ENCODE peak calls at places on chromosomes 6 and 20, in eight cellular contexts. One of them, this sample, is unnamed.

GRCh38 chr6:131037194-131037897 is 25.7 kb downstream of the EPB41L2 start:
- DNase-seq in AG04449: no peak
- DNase-seq in astrocyte of the spinal cord: no peak
- DNase-seq in AG04450: no peak
- DNase-seq in left ventricle myocardium inferior: no peak
- DNase-seq in NCI-H774: no peak
- DNase-seq in left cardiac atrium: no peak
- DNase-seq in GM04504: no peak
- DNase-seq in this sample: no peak

GRCh38 chr20:17617212-17617867 is 47.5 kb downstream of the DSTN start:
- DNase-seq in AG04449: no peak
- DNase-seq in astrocyte of the spinal cord: no peak
- DNase-seq in AG04450: no peak
- DNase-seq in left ventricle myocardium inferior: peak; percentile 56
- DNase-seq in NCI-H774: no peak
- DNase-seq in left cardiac atrium: peak; percentile 58
- DNase-seq in GM04504: no peak
- DNase-seq in this sample: peak; percentile 20

GRCh38 chr6:11535801-11536230 is 1.7 kb upstream of the TMEM170B start:
- DNase-seq in AG04449: no peak
- DNase-seq in astrocyte of the spinal cord: peak; percentile 68
- DNase-seq in AG04450: no peak
- DNase-seq in left ventricle myocardium inferior: no peak
- DNase-seq in NCI-H774: no peak
- DNase-seq in left cardiac atrium: no peak
- DNase-seq in GM04504: no peak
- DNase-seq in this sample: no peak

GRCh38 chr6:132780770-132781371 is 17.6 kb downstream of the SLC18B1 start:
- DNase-seq in AG04449: peak; percentile 5
- DNase-seq in astrocyte of the spinal cord: peak; percentile 45
- DNase-seq in AG04450: no peak
- DNase-seq in left ventricle myocardium inferior: no peak
- DNase-seq in NCI-H774: no peak
- DNase-seq in left cardiac atrium: no peak
- DNase-seq in GM04504: peak; percentile 5
- DNase-seq in this sample: no peak

GRCh38 chr20:58552366-58552934 is 37.3 kb upstream of the APCDD1L start:
- DNase-seq in AG04449: no peak
- DNase-seq in astrocyte of the spinal cord: no peak
- DNase-seq in AG04450: no peak
- DNase-seq in left ventricle myocardium inferior: no peak
- DNase-seq in NCI-H774: no peak
- DNase-seq in left cardiac atrium: no peak
- DNase-seq in GM04504: no peak
- DNase-seq in this sample: no peak

GRCh38 chr20:47688385-47689381 is 96.6 kb downstream of the SULF2 start:
- DNase-seq in AG04449: no peak
- DNase-seq in astrocyte of the spinal cord: peak; percentile 53
- DNase-seq in AG04450: no peak
- DNase-seq in left ventricle myocardium inferior: no peak
- DNase-seq in NCI-H774: no peak
- DNase-seq in left cardiac atrium: no peak
- DNase-seq in GM04504: no peak
- DNase-seq in this sample: no peak

GRCh38 chr6:33834401-33835392 is 30.9 kb upstream of the MLN start:
- DNase-seq in AG04449: no peak
- DNase-seq in astrocyte of the spinal cord: no peak
- DNase-seq in AG04450: no peak
- DNase-seq in left ventricle myocardium inferior: no peak
- DNase-seq in NCI-H774: no peak
- DNase-seq in left cardiac atrium: no peak
- DNase-seq in GM04504: no peak
- DNase-seq in this sample: no peak

GRCh38 chr6:170093276-170093657 is 197.6 kb downstream of the DLL1 start:
- DNase-seq in AG04449: no peak
- DNase-seq in astrocyte of the spinal cord: no peak
- DNase-seq in AG04450: no peak
- DNase-seq in left ventricle myocardium inferior: no peak
- DNase-seq in NCI-H774: no peak
- DNase-seq in left cardiac atrium: no peak
- DNase-seq in GM04504: no peak
- DNase-seq in this sample: no peak

GRCh38 chr6:160995271-160995670 is 3.7 kb downstream of the MAP3K4 start:
- DNase-seq in AG04449: no peak
- DNase-seq in astrocyte of the spinal cord: no peak
- DNase-seq in AG04450: no peak
- DNase-seq in left ventricle myocardium inferior: no peak
- DNase-seq in NCI-H774: peak; percentile 76
- DNase-seq in left cardiac atrium: no peak
- DNase-seq in GM04504: no peak
- DNase-seq in this sample: no peak

GRCh38 chr6:17505767-17506280 is 94.3 kb upstream of the FAM8A1 start:
- DNase-seq in AG04449: no peak
- DNase-seq in astrocyte of the spinal cord: peak; percentile 57
- DNase-seq in AG04450: peak; percentile 11
- DNase-seq in left ventricle myocardium inferior: no peak
- DNase-seq in NCI-H774: no peak
- DNase-seq in left cardiac atrium: no peak
- DNase-seq in GM04504: peak; percentile 30
- DNase-seq in this sample: no peak